ENCODE peak calls at places on chromosomes 16 and 17, in four cellular contexts. F, X, L and O are unnamed samples.

GRCh38 chr16:60217787-60218186 is 1483.7 kb upstream of the GOT2 start:
- DNase-seq in L (no peak), F (no peak), X (no peak), O (no peak)

GRCh38 chr16:86455609-86456008 is 54.7 kb upstream of the FOXF1 start:
- DNase-seq in X (no peak), L (no peak), F (no peak), O (no peak)

GRCh38 chr16:82955836-82956348 is 329.1 kb downstream of the CDH13 start:
- DNase-seq in L (no peak), X (no peak), F (no peak), O (no peak)

GRCh38 chr17:68776451-68776850 is 175.3 kb upstream of the FAM20A start:
- DNase-seq in X (no peak), L (no peak), F (no peak), O (no peak)

GRCh38 chr17:82767041-82767754 is 15.3 kb downstream of the TBCD start:
- DNase-seq in F (peak), X (no peak), L (peak), O (no peak)

GRCh38 chr16:77462894-77463293 is 28.1 kb upstream of the ADAMTS18 start:
- DNase-seq in F (no peak), L (no peak), X (no peak), O (no peak)

GRCh38 chr17:43900183-43900857 is 7.0 kb downstream of the MPP2 start:
- DNase-seq in X (peak), L (peak), F (peak), O (peak)

GRCh38 chr16:88570691-88571092 is 489 bp downstream of the ZC3H18 start:
- DNase-seq in X (no peak), L (peak), F (no peak), O (no peak)

GRCh38 chr16:13110124-13110796 is 208.9 kb downstream of the SHISA9 start:
- DNase-seq in X (peak), F (no peak), L (no peak), O (no peak)

GRCh38 chr17:38798614-38799500 is 499 bp downstream of the PIP4K2B start:
- DNase-seq in L (peak), F (no peak), X (peak), O (peak)

GRCh38 chr17:76466775-76467130 is 650 bp upstream of the AANAT start:
- DNase-seq in F (no peak), X (no peak), L (no peak), O (no peak)

GRCh38 chr17:40675905-40676304 is 10.9 kb upstream of the KRT222 start:
- DNase-seq in X (no peak), L (no peak), F (no peak), O (no peak)

GRCh38 chr16:58658796-58659211 is 25.8 kb downstream of the SLC38A7 start:
- DNase-seq in L (no peak), X (no peak), F (no peak), O (no peak)

GRCh38 chr16:8678068-8678927 is 3.9 kb downstream of the ABAT start:
- DNase-seq in F (no peak), X (no peak), L (no peak), O (no peak)

GRCh38 chr17:5950871-5951270 is 119.3 kb upstream of the WSCD1 start:
- DNase-seq in L (no peak), F (no peak), X (no peak), O (no peak)

DNA sequence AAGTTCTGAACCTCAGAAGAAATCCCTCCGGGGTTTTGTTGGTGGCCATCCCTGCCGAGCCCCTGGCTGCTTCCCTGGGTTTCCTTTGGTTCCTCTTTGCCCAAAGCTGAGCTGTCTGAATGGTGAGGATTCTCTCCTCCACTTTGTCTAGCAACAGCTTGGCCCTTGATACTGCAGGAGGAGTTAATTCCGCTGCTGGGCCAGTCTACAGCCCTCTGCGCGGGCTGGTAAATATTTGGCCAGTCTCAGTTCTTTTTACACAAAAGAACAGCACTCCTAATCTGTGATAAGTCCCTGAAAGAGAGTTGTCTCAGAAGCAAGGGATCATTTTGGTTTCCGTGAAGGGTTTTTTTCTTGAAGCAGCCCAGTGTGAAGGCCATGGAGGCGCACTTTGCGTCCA is 171.0 kb downstream of the RAB11FIP4 start:
- DNase-seq in F (no peak), L (no peak), X (no peak), O (no peak)
- H3K4me3 ChIP-seq in F (no peak), L (no peak), X (no peak), O (no peak)

DNA sequence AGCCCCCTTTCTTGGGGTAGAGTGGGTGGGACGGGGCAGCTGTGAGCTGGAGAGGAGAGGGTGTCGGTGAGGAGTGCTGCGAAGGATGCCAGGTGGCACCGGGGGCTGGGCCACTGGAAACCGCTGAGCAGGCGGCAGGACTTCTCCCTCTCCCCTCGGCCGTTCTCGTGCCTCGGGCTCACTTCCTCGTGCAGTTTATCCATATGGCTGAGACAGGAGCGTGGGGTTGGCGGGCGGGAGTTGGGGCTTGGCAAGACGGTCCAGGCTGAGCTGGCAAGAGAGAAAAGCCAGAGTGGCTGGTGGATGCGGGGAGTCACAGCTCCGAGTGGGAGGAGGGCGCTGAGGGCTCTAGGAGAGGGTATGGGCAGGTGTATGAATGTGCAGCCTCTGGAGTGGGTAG is 8.2 kb downstream of the TBC1D24 start:
- DNase-seq in X (no peak), L (no peak), F (no peak), O (no peak)
- H3K4me3 ChIP-seq in X (no peak), L (no peak), F (no peak), O (no peak)

GRCh38 chr17:70869402-70870085 is 700.2 kb downstream of the KCNJ2 start:
- DNase-seq in X (no peak), L (no peak), F (no peak), O (no peak)
- H3K4me3 ChIP-seq in X (no peak), L (no peak), F (no peak), O (no peak)

GRCh38 chr17:36601303-36602029 is at the start of gene MRM1:
- DNase-seq in L (peak), F (peak), X (peak), O (peak)

GRCh38 chr17:36598951-36599401 is 2.4 kb upstream of the MRM1 start:
- DNase-seq in X (no peak), L (peak), F (no peak), O (no peak)

GRCh38 chr17:36600936-36601302 is 464 bp upstream of the MRM1 start:
- DNase-seq in F (no peak), X (no peak), L (no peak), O (peak)

GRCh38 chr17:36599546-36600250 is 1.7 kb upstream of the MRM1 start:
- DNase-seq in X (no peak), L (peak), F (no peak), O (no peak)

GRCh38 chr17:36600477-36600876 is 906 bp upstream of the MRM1 start:
- DNase-seq in X (no peak), L (no peak), F (no peak), O (no peak)
- H3K4me3 ChIP-seq in X (peak), L (no peak), F (no peak), O (peak)

DNA sequence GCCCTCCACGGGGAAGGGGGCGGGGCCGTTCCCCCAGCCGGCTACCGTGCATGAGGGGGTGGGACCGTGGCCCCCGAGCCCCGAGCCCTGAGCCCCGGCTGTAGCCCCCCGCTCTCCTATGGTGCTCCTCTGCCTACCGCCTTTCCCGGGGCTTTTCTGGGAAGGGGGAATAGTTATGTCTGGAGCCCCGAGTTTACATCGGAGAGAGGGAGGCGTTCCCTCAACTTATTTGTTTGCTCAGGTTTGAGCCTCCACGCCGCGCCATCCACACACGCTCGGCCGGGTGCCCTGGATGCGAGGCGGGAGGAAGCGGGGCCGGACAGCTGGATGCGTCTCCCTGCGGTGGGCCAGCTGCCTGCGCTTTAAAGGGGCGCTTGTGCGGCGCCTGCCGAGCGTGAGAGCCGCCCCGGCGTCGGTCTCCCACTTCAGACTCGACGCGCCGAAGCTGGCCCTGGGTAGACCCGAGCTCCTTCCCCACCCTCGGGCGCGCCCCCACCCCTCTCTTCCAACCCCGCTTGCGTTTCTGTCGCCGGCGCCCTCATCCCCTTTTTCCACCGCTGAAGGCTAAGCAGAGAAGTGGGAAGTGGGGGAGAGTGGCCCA is 425 bp upstream of the CHAD start:
- DNase-seq in X (no peak), L (peak), F (no peak), O (no peak)
- H3K4me3 ChIP-seq in X (no peak), L (no peak), F (no peak), O (no peak)

GRCh38 chr16:19186403-19186802 is 18.4 kb downstream of the SYT17 start:
- DNase-seq in X (no peak), F (no peak), L (no peak), O (no peak)

GRCh38 chr16:19183187-19183586 is 15.1 kb downstream of the SYT17 start:
- DNase-seq in L (no peak), X (no peak), F (no peak), O (no peak)

GRCh38 chr16:19184823-19185509 is 16.9 kb downstream of the SYT17 start:
- DNase-seq in F (no peak), L (no peak), X (no peak), O (no peak)

GRCh38 chr16:19188406-19188805 is 20.4 kb downstream of the SYT17 start:
- DNase-seq in L (no peak), X (no peak), F (no peak), O (no peak)

DNA sequence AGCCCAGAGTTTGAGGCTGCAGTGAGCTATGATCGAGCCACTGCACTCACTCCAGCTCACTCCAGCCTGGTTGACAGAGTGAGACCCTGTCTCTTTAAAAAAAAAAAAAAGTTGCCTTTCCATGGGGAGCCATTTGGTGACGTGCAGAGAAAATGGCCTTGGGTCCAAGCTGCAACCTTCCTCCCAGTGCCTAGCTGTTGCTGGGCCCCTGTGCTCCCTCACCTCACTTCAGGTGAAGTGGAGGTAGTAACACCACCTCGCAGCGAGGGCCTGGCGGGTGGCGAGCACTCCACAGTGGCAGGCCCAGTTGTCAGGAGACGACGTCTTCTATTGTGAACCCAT is 17.4 kb downstream of the SYT17 start:
- DNase-seq in L (no peak), X (no peak), F (no peak), O (no peak)
- H3K4me3 ChIP-seq in L (no peak), X (no peak), F (no peak), O (no peak)

GRCh38 chr16:31109622-31110021 is 1.4 kb downstream of the BCKDK start:
- DNase-seq in F (no peak), X (no peak), L (no peak), O (no peak)
- H3K4me3 ChIP-seq in F (no peak), X (peak), L (no peak), O (no peak)

GRCh38 chr16:75262104-75262799 is 10.8 kb upstream of the BCAR1 start:
- DNase-seq in L (peak), X (no peak), F (no peak), O (no peak)

GRCh38 chr16:75262800-75263127 is 11.3 kb upstream of the BCAR1 start:
- DNase-seq in X (no peak), L (no peak), F (no peak), O (no peak)

GRCh38 chr16:75264531-75264998 is 13.1 kb upstream of the BCAR1 start:
- DNase-seq in L (no peak), X (no peak), F (no peak), O (no peak)

GRCh38 chr16:75263963-75264445 is 12.6 kb upstream of the BCAR1 start:
- DNase-seq in F (no peak), L (no peak), X (no peak), O (no peak)

GRCh38 chr16:75263291-75263962 is 12.0 kb upstream of the BCAR1 start:
- DNase-seq in L (no peak), X (no peak), F (no peak), O (no peak)
- H3K4me3 ChIP-seq in L (no peak), X (no peak), F (no peak), O (no peak)

GRCh38 chr16:30090607-30091332 is 954 bp downstream of the TBX6 start:
- DNase-seq in X (no peak), L (no peak), F (no peak), O (no peak)

GRCh38 chr16:30095166-30096078 is 591 bp downstream of the YPEL3 start:
- DNase-seq in F (no peak), X (no peak), L (no peak), O (no peak)

GRCh38 chr16:30094541-30095165 is 1.4 kb downstream of the YPEL3 start:
- DNase-seq in X (peak), F (no peak), L (no peak), O (no peak)

GRCh38 chr16:30091474-30092372 is at the start of gene TBX6:
- DNase-seq in F (peak), X (peak), L (peak), O (peak)

DNA sequence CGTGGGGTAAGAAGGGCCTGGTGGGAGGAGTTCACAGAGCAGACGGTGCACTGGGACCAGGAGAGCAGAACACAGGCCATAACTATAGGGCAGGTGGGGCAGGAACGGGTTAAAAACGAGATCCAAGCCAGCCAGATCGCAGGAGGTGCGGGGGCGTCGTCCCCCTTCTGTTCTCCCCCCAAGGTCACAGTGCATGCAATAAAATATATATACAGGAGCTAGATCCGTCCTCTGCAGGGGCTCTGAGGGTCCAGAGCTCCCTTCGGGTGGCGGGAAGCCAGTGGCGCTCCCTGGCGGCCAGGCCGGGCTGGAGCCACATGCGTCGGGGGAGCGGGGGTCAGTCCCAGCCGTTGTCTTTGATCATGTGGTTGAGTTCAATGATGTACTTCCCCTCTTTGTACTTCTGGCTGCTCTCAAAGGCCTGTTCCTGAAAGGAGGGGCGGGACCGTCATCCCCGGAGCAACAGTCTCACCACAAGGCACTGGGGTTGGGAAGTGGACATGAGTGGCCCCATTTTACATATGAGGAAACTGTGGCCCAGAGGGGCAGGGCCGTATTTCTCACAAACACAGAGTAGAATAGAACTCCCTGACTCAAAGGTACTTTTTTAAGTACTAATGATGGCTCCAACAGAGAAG is 768 bp upstream of the TBX6 start:
- DNase-seq in L (peak), F (peak), X (peak), O (peak)
- H3K4me3 ChIP-seq in L (no peak), F (no peak), X (peak), O (peak)

GRCh38 chr16:85134794-85135153 is 22.5 kb upstream of the CIBAR2 start:
- DNase-seq in L (no peak), X (no peak), F (no peak), O (no peak)

GRCh38 chr16:85138073-85138824 is 26.0 kb upstream of the CIBAR2 start:
- DNase-seq in L (no peak), X (no peak), F (no peak), O (no peak)

GRCh38 chr16:85137323-85138072 is 25.2 kb upstream of the CIBAR2 start:
- DNase-seq in F (no peak), L (peak), X (no peak), O (no peak)

GRCh38 chr16:85136705-85137322 is 24.5 kb upstream of the CIBAR2 start:
- DNase-seq in L (peak), F (no peak), X (no peak), O (no peak)

DNA sequence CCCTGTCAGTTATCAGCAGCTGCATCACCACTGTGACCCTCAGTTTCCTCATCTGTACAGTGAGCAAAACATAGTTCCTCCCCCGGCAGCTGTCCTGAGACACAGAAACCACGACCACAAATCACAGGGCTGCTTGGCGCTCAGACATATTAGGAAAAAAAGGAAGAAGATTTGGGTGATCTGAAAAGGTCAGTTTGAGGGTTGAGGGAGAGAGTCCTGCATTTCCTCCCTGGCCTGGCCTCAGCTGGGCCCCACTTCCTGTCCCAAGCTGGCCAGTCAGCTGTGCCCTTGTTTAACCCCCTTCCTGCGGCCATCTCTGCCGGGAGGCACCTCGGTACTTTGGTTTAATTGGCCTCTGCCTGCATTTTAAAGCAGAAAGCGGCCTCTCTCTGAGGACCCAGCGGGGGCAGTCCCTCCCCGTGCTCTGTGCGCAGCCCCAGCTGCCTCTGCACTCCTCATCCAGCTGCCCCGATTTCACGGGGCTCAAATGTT is 24.0 kb upstream of the CIBAR2 start:
- DNase-seq in X (no peak), L (peak), F (no peak), O (no peak)
- H3K4me3 ChIP-seq in X (no peak), L (no peak), F (no peak), O (no peak)